ENCODE peak calls at places on chromosome 11, in six cellular contexts. One of them, this sample, is unnamed.

GRCh38 chr11:90770007-90770406 is 547.2 kb upstream of the CHORDC1 start:
- DNase-seq in neural progenitor cell: no peak
- DNase-seq in left lung: no peak
- DNase-seq in endothelial cell of umbilical vein: no peak
- DNase-seq in heart left ventricle: no peak
- DNase-seq in right atrium auricular region: no peak
- DNase-seq in this sample: no peak

GRCh38 chr11:699116-699508 is 3.5 kb downstream of the TMEM80 start:
- DNase-seq in right atrium auricular region: no peak
- DNase-seq in neural progenitor cell: no peak
- DNase-seq in endothelial cell of umbilical vein: no peak
- DNase-seq in left lung: no peak
- DNase-seq in heart left ventricle: no peak
- DNase-seq in this sample: no peak

GRCh38 chr11:69439651-69440464 is 41.6 kb upstream of the LINC01488 start:
- DNase-seq in heart left ventricle: no peak
- DNase-seq in neural progenitor cell: no peak
- DNase-seq in endothelial cell of umbilical vein: no peak
- DNase-seq in left lung: no peak
- DNase-seq in right atrium auricular region: no peak
- DNase-seq in this sample: no peak

GRCh38 chr11:60952742-60953170 is 780 bp upstream of the SLC15A3 start:
- DNase-seq in right atrium auricular region: no peak
- DNase-seq in heart left ventricle: no peak
- DNase-seq in endothelial cell of umbilical vein: no peak
- DNase-seq in neural progenitor cell: no peak
- DNase-seq in left lung: no peak
- DNase-seq in this sample: no peak

GRCh38 chr11:129881570-129882170 is 13.7 kb downstream of the NFRKB start:
- DNase-seq in right atrium auricular region: no peak
- DNase-seq in left lung: no peak
- DNase-seq in neural progenitor cell: peak
- DNase-seq in endothelial cell of umbilical vein: peak
- DNase-seq in heart left ventricle: no peak
- DNase-seq in this sample: peak

GRCh38 chr11:102589047-102589459 is 36.1 kb downstream of the MMP20 start:
- DNase-seq in endothelial cell of umbilical vein: no peak
- DNase-seq in neural progenitor cell: no peak
- DNase-seq in right atrium auricular region: no peak
- DNase-seq in heart left ventricle: no peak
- DNase-seq in left lung: no peak
- DNase-seq in this sample: no peak

GRCh38 chr11:97995874-97996273 is 1024.9 kb upstream of the CNTN5 start:
- DNase-seq in left lung: no peak
- DNase-seq in right atrium auricular region: no peak
- DNase-seq in endothelial cell of umbilical vein: no peak
- DNase-seq in neural progenitor cell: peak
- DNase-seq in heart left ventricle: no peak
- DNase-seq in this sample: no peak

GRCh38 chr11:65643971-65644370 is 6.1 kb downstream of the SIPA1 start:
- DNase-seq in right atrium auricular region: no peak
- DNase-seq in neural progenitor cell: no peak
- DNase-seq in left lung: no peak
- DNase-seq in endothelial cell of umbilical vein: no peak
- DNase-seq in heart left ventricle: no peak
- DNase-seq in this sample: no peak

GRCh38 chr11:18706330-18707243 is 8.0 kb downstream of the TMEM86A start:
- DNase-seq in left lung: no peak
- DNase-seq in endothelial cell of umbilical vein: peak
- DNase-seq in heart left ventricle: peak
- DNase-seq in right atrium auricular region: peak
- DNase-seq in neural progenitor cell: no peak
- DNase-seq in this sample: no peak

GRCh38 chr11:2376751-2377451 is at the start of gene CD81:
- DNase-seq in heart left ventricle: peak
- DNase-seq in neural progenitor cell: peak
- DNase-seq in right atrium auricular region: no peak
- DNase-seq in endothelial cell of umbilical vein: no peak
- DNase-seq in left lung: peak
- DNase-seq in this sample: no peak

GRCh38 chr11:64774144-64774543 is 4.2 kb downstream of the SF1 start:
- DNase-seq in endothelial cell of umbilical vein: no peak
- DNase-seq in heart left ventricle: no peak
- DNase-seq in right atrium auricular region: no peak
- DNase-seq in neural progenitor cell: no peak
- DNase-seq in left lung: no peak
- DNase-seq in this sample: no peak

GRCh38 chr11:128235958-128236357 is 351.4 kb downstream of the ETS1 start:
- DNase-seq in left lung: no peak
- DNase-seq in right atrium auricular region: no peak
- DNase-seq in neural progenitor cell: no peak
- DNase-seq in endothelial cell of umbilical vein: peak
- DNase-seq in heart left ventricle: no peak
- DNase-seq in this sample: no peak

GRCh38 chr11:121572581-121573059 is 119.9 kb upstream of the SORL1-AS1 start:
- DNase-seq in neural progenitor cell: no peak
- DNase-seq in left lung: no peak
- DNase-seq in right atrium auricular region: no peak
- DNase-seq in endothelial cell of umbilical vein: no peak
- DNase-seq in heart left ventricle: no peak
- DNase-seq in this sample: no peak

GRCh38 chr11:74535371-74536118 is 42.0 kb upstream of the LIPT2 start:
- DNase-seq in neural progenitor cell: no peak
- DNase-seq in heart left ventricle: no peak
- DNase-seq in right atrium auricular region: no peak
- DNase-seq in endothelial cell of umbilical vein: no peak
- DNase-seq in left lung: no peak
- DNase-seq in this sample: no peak

GRCh38 chr11:74538680-74539079 is 45.2 kb upstream of the LIPT2 start:
- DNase-seq in neural progenitor cell: peak
- DNase-seq in endothelial cell of umbilical vein: no peak
- DNase-seq in heart left ventricle: no peak
- DNase-seq in right atrium auricular region: no peak
- DNase-seq in left lung: no peak
- DNase-seq in this sample: no peak

GRCh38 chr11:74541466-74541865 is 47.9 kb upstream of the LIPT2 start:
- DNase-seq in right atrium auricular region: no peak
- DNase-seq in heart left ventricle: no peak
- DNase-seq in left lung: no peak
- DNase-seq in neural progenitor cell: no peak
- DNase-seq in endothelial cell of umbilical vein: no peak
- DNase-seq in this sample: no peak

GRCh38 chr11:74543991-74544390 is 48.4 kb upstream of the POLD3 start:
- DNase-seq in right atrium auricular region: no peak
- DNase-seq in neural progenitor cell: no peak
- DNase-seq in left lung: no peak
- DNase-seq in endothelial cell of umbilical vein: no peak
- DNase-seq in heart left ventricle: no peak
- DNase-seq in this sample: no peak

DNA sequence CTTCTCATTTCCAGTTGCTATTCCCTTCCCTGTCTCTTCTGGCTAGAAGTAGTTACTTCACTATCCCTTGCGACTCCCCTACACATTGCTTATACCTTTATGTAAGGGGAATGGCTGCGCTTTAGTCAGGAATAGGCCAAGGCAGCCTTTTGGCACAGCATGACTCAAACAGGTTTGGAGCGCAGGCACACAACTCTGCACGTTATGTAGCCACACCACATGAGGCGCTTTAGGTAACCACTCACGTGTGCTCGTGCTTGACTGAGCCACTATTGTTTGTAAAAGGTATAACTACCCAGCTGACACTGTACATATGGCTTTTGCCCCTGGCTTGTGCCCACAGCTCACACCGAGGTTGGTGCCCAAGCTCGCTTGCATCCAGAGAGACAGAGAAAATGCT is 46.7 kb upstream of the LIPT2 start:
- DNase-seq in left lung: no peak
- DNase-seq in right atrium auricular region: no peak
- DNase-seq in endothelial cell of umbilical vein: no peak
- DNase-seq in neural progenitor cell: no peak
- DNase-seq in heart left ventricle: no peak
- DNase-seq in this sample: no peak
- TF ChIP-seq CTCF in left lung: no peak
- TF ChIP-seq CTCF in right atrium auricular region: no peak
- TF ChIP-seq CTCF in endothelial cell of umbilical vein: no peak
- TF ChIP-seq CTCF in neural progenitor cell: no peak
- TF ChIP-seq CTCF in heart left ventricle: no peak
- TF ChIP-seq CTCF in this sample: no peak

GRCh38 chr11:13337986-13338436 is 60.4 kb downstream of the BMAL1 start:
- DNase-seq in endothelial cell of umbilical vein: peak
- DNase-seq in heart left ventricle: no peak
- DNase-seq in left lung: no peak
- DNase-seq in neural progenitor cell: no peak
- DNase-seq in right atrium auricular region: no peak
- DNase-seq in this sample: peak

GRCh38 chr11:13335319-13335718 is 57.7 kb downstream of the BMAL1 start:
- DNase-seq in left lung: no peak
- DNase-seq in neural progenitor cell: peak
- DNase-seq in endothelial cell of umbilical vein: peak
- DNase-seq in right atrium auricular region: peak
- DNase-seq in heart left ventricle: peak
- DNase-seq in this sample: peak

GRCh38 chr11:13338437-13339069 is 61.0 kb downstream of the BMAL1 start:
- DNase-seq in heart left ventricle: no peak
- DNase-seq in neural progenitor cell: no peak
- DNase-seq in right atrium auricular region: no peak
- DNase-seq in endothelial cell of umbilical vein: no peak
- DNase-seq in left lung: no peak
- DNase-seq in this sample: peak

GRCh38 chr11:13334068-13334785 is 56.6 kb downstream of the BMAL1 start:
- DNase-seq in neural progenitor cell: no peak
- DNase-seq in left lung: no peak
- DNase-seq in heart left ventricle: no peak
- DNase-seq in endothelial cell of umbilical vein: no peak
- DNase-seq in right atrium auricular region: no peak
- DNase-seq in this sample: no peak

GRCh38 chr11:13336246-13336873 is 58.8 kb downstream of the BMAL1 start:
- DNase-seq in endothelial cell of umbilical vein: no peak
- DNase-seq in neural progenitor cell: no peak
- DNase-seq in right atrium auricular region: no peak
- DNase-seq in heart left ventricle: no peak
- DNase-seq in left lung: no peak
- DNase-seq in this sample: no peak
- H3K4me3 ChIP-seq in endothelial cell of umbilical vein: no peak
- H3K4me3 ChIP-seq in neural progenitor cell: no peak
- H3K4me3 ChIP-seq in right atrium auricular region: no peak
- H3K4me3 ChIP-seq in heart left ventricle: no peak
- H3K4me3 ChIP-seq in left lung: no peak
- H3K4me3 ChIP-seq in this sample: no peak

GRCh38 chr11:45897556-45897955 is 9.5 kb downstream of the FREY1 start:
- DNase-seq in neural progenitor cell: no peak
- DNase-seq in left lung: no peak
- DNase-seq in endothelial cell of umbilical vein: no peak
- DNase-seq in heart left ventricle: no peak
- DNase-seq in right atrium auricular region: no peak
- DNase-seq in this sample: no peak
- TF ChIP-seq CTCF in neural progenitor cell: no peak
- TF ChIP-seq CTCF in left lung: no peak
- TF ChIP-seq CTCF in endothelial cell of umbilical vein: no peak
- TF ChIP-seq CTCF in heart left ventricle: no peak
- TF ChIP-seq CTCF in right atrium auricular region: no peak
- TF ChIP-seq CTCF in this sample: no peak

GRCh38 chr11:84923489-84923888 is 703.7 kb downstream of the DLG2 start:
- DNase-seq in neural progenitor cell: no peak
- DNase-seq in right atrium auricular region: no peak
- DNase-seq in left lung: no peak
- DNase-seq in endothelial cell of umbilical vein: no peak
- DNase-seq in heart left ventricle: no peak
- DNase-seq in this sample: no peak

GRCh38 chr11:84922212-84922805 is 704.8 kb downstream of the DLG2 start:
- DNase-seq in endothelial cell of umbilical vein: no peak
- DNase-seq in neural progenitor cell: peak
- DNase-seq in left lung: no peak
- DNase-seq in heart left ventricle: no peak
- DNase-seq in right atrium auricular region: no peak
- DNase-seq in this sample: peak

GRCh38 chr11:84924290-84924689 is 702.9 kb downstream of the DLG2 start:
- DNase-seq in heart left ventricle: no peak
- DNase-seq in endothelial cell of umbilical vein: no peak
- DNase-seq in neural progenitor cell: peak
- DNase-seq in right atrium auricular region: no peak
- DNase-seq in left lung: no peak
- DNase-seq in this sample: no peak

GRCh38 chr11:84922836-84923235 is 704.3 kb downstream of the DLG2 start:
- DNase-seq in heart left ventricle: no peak
- DNase-seq in left lung: no peak
- DNase-seq in right atrium auricular region: no peak
- DNase-seq in neural progenitor cell: peak
- DNase-seq in endothelial cell of umbilical vein: no peak
- DNase-seq in this sample: no peak
- H3K4me3 ChIP-seq in heart left ventricle: peak
- H3K4me3 ChIP-seq in left lung: no peak
- H3K4me3 ChIP-seq in right atrium auricular region: peak
- H3K4me3 ChIP-seq in neural progenitor cell: peak
- H3K4me3 ChIP-seq in endothelial cell of umbilical vein: no peak
- H3K4me3 ChIP-seq in this sample: no peak

GRCh38 chr11:11035331-11035730 is 177.5 kb upstream of the ZBED5 start:
- DNase-seq in left lung: no peak
- DNase-seq in heart left ventricle: no peak
- DNase-seq in neural progenitor cell: no peak
- DNase-seq in right atrium auricular region: no peak
- DNase-seq in endothelial cell of umbilical vein: no peak
- DNase-seq in this sample: no peak

GRCh38 chr11:11039249-11039965 is 181.6 kb upstream of the ZBED5 start:
- DNase-seq in heart left ventricle: no peak
- DNase-seq in right atrium auricular region: no peak
- DNase-seq in endothelial cell of umbilical vein: no peak
- DNase-seq in neural progenitor cell: no peak
- DNase-seq in left lung: no peak
- DNase-seq in this sample: no peak

GRCh38 chr11:11036185-11037161 is 178.6 kb upstream of the ZBED5 start:
- DNase-seq in right atrium auricular region: no peak
- DNase-seq in neural progenitor cell: peak
- DNase-seq in endothelial cell of umbilical vein: peak
- DNase-seq in left lung: no peak
- DNase-seq in heart left ventricle: peak
- DNase-seq in this sample: peak

GRCh38 chr11:11038339-11039248 is 180.7 kb upstream of the ZBED5 start:
- DNase-seq in endothelial cell of umbilical vein: no peak
- DNase-seq in heart left ventricle: no peak
- DNase-seq in right atrium auricular region: no peak
- DNase-seq in neural progenitor cell: peak
- DNase-seq in left lung: no peak
- DNase-seq in this sample: no peak

GRCh38 chr11:11037162-11037732 is 179.4 kb upstream of the ZBED5 start:
- DNase-seq in endothelial cell of umbilical vein: no peak
- DNase-seq in left lung: no peak
- DNase-seq in neural progenitor cell: no peak
- DNase-seq in right atrium auricular region: no peak
- DNase-seq in heart left ventricle: no peak
- DNase-seq in this sample: no peak
- TF ChIP-seq CTCF in endothelial cell of umbilical vein: no peak
- TF ChIP-seq CTCF in left lung: no peak
- TF ChIP-seq CTCF in neural progenitor cell: no peak
- TF ChIP-seq CTCF in right atrium auricular region: no peak
- TF ChIP-seq CTCF in heart left ventricle: no peak
- TF ChIP-seq CTCF in this sample: no peak